ENCODE peak calls at places on chromosomes 13 and 19, in six cellular contexts. L, A, Z, T, P and R are unnamed samples.

GRCh38 chr19:3387645-3388589 is 21.5 kb downstream of the NFIC start:
- DNase-seq in L (peak), A (peak), Z (peak), T (no peak), P (peak), R (peak)

GRCh38 chr19:35031072-35031881 is 1.0 kb downstream of the SCN1B start:
- DNase-seq in L (peak), A (peak), Z (no peak), T (peak), P (peak), R (peak)

GRCh38 chr19:870963-871401 is 11.5 kb downstream of the CFD start:
- DNase-seq in L (peak), A (peak), Z (no peak), T (no peak), P (peak), R (no peak)

GRCh38 chr13:106433066-106433465 is 102.4 kb downstream of the EFNB2 start:
- DNase-seq in L (no peak), A (no peak), Z (no peak), T (no peak), P (no peak), R (peak)

GRCh38 chr13:71787461-71787860 is 79.5 kb downstream of the DACH1 start:
- DNase-seq in L (no peak), A (no peak), Z (peak), T (no peak), P (no peak), R (no peak)

GRCh38 chr13:107209811-107210210 is 641.9 kb upstream of the ARGLU1 start:
- DNase-seq in L (peak), A (no peak), Z (no peak), T (no peak), P (no peak), R (peak)

GRCh38 chr13:36294061-36294460 is 3.6 kb downstream of the CCDC169 start:
- DNase-seq in L (no peak), A (no peak), Z (no peak), T (no peak), P (no peak), R (no peak)

GRCh38 chr13:68987585-68987984 is 1120.0 kb upstream of the ATXN8OS start:
- DNase-seq in L (no peak), A (no peak), Z (no peak), T (no peak), P (no peak), R (no peak)

GRCh38 chr19:7224205-7224833 is 69.9 kb downstream of the INSR start:
- DNase-seq in L (peak), A (no peak), Z (no peak), T (no peak), P (no peak), R (peak)

GRCh38 chr13:44146162-44146561 is 227.5 kb upstream of the SERP2 start:
- DNase-seq in L (no peak), A (no peak), Z (no peak), T (no peak), P (no peak), R (no peak)

GRCh38 chr19:54653181-54653809 is 9.5 kb upstream of the LILRB4 start:
- DNase-seq in L (peak), A (no peak), Z (no peak), T (no peak), P (no peak), R (peak)

GRCh38 chr19:17289489-17289888 is 7.8 kb downstream of the ANKLE1 start:
- DNase-seq in L (peak), A (peak), Z (peak), T (peak), P (peak), R (peak)

GRCh38 chr13:101267656-101268055 is 148.7 kb downstream of the NALCN start:
- DNase-seq in L (no peak), A (no peak), Z (no peak), T (no peak), P (no peak), R (no peak)

GRCh38 chr13:81480634-81481033 is 1139.7 kb upstream of the SPRY2 start:
- DNase-seq in L (no peak), A (no peak), Z (peak), T (no peak), P (no peak), R (no peak)

GRCh38 chr19:9565900-9566705 is 18.2 kb downstream of the ZNF121 start:
- DNase-seq in L (peak), A (no peak), Z (no peak), T (no peak), P (no peak), R (peak)

GRCh38 chr13:102758842-102759241 is 14.7 kb downstream of the TEX30 start:
- DNase-seq in L (no peak), A (no peak), Z (no peak), T (no peak), P (no peak), R (no peak)

GRCh38 chr13:20769091-20769490 is 4.7 kb downstream of the EEF1AKMT1 start:
- DNase-seq in L (no peak), A (no peak), Z (no peak), T (no peak), P (no peak), R (no peak)

GRCh38 chr19:6279931-6280591 is at the start of gene MLLT1:
- DNase-seq in L (peak), A (peak), Z (peak), T (peak), P (peak), R (peak)

GRCh38 chr19:31992750-31993149 is 352.7 kb upstream of the ZNF507 start:
- DNase-seq in L (no peak), A (no peak), Z (no peak), T (no peak), P (no peak), R (no peak)

GRCh38 chr13:47945738-47946137 is 55.3 kb downstream of the SUCLA2 start:
- DNase-seq in L (peak), A (no peak), Z (peak), T (no peak), P (no peak), R (peak)

GRCh38 chr19:51339687-51340656 is 2.0 kb downstream of the VSIG10L start:
- DNase-seq in L (peak), A (peak), Z (peak), T (peak), P (peak), R (peak)

GRCh38 chr19:35712529-35712909 is 5.3 kb upstream of the KMT2B start:
- DNase-seq in L (no peak), A (no peak), Z (no peak), T (no peak), P (no peak), R (no peak)

GRCh38 chr13:80473695-80474094 is 132.8 kb upstream of the SPRY2 start:
- DNase-seq in L (peak), A (no peak), Z (peak), T (no peak), P (no peak), R (peak)

GRCh38 chr13:73215807-73216206 is 157.0 kb downstream of the KLF5 start:
- DNase-seq in L (no peak), A (no peak), Z (no peak), T (no peak), P (no peak), R (peak)

GRCh38 chr13:33639158-33639557 is 178.8 kb upstream of the RFC3 start:
- DNase-seq in L (peak), A (peak), Z (peak), T (no peak), P (no peak), R (peak)

GRCh38 chr19:41427647-41428480 is 690 bp upstream of the B3GNT8 start:
- DNase-seq in L (peak), A (no peak), Z (peak), T (peak), P (peak), R (no peak)

GRCh38 chr19:41425174-41426115 is 1.7 kb downstream of the B3GNT8 start:
- DNase-seq in L (no peak), A (no peak), Z (no peak), T (no peak), P (no peak), R (no peak)

GRCh38 chr19:41424335-41425173 is 2.6 kb downstream of the B3GNT8 start:
- DNase-seq in L (no peak), A (no peak), Z (no peak), T (no peak), P (no peak), R (no peak)

GRCh38 chr19:41426952-41427646 is at the start of gene B3GNT8:
- DNase-seq in L (peak), A (peak), Z (peak), T (peak), P (peak), R (peak)

GRCh38 chr19:41426116-41426841 is 895 bp downstream of the B3GNT8 start:
- DNase-seq in L (no peak), A (no peak), Z (no peak), T (no peak), P (peak), R (no peak)
- H3K4me3 ChIP-seq in L (no peak), A (peak), Z (peak), T (no peak), P (peak), R (peak)

DNA sequence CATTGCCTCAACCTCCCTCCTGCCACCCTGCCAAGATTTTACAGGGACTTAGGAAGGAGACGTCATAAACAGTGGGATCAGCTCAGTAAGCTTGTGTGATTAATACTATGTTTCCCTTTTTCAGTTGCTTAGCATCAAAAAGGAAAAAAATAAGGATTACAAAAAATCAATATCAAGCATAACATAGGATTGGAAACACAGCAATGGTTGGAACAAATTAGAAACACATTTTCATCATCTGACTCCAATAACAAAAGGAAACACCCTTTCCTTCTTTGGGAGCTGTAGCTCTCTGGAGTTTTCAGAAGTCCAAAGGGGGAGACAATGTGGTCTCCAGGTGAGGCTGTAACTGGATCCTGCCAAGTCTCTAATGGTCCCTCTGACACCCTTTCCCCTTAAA is 233.4 kb downstream of the B3GLCT start:
- DNase-seq in L (no peak), A (no peak), Z (no peak), T (no peak), P (no peak), R (no peak)
- TF ChIP-seq CTCF in L (no peak), A (no peak), Z (no peak), T (no peak), P (no peak), R (no peak)

DNA sequence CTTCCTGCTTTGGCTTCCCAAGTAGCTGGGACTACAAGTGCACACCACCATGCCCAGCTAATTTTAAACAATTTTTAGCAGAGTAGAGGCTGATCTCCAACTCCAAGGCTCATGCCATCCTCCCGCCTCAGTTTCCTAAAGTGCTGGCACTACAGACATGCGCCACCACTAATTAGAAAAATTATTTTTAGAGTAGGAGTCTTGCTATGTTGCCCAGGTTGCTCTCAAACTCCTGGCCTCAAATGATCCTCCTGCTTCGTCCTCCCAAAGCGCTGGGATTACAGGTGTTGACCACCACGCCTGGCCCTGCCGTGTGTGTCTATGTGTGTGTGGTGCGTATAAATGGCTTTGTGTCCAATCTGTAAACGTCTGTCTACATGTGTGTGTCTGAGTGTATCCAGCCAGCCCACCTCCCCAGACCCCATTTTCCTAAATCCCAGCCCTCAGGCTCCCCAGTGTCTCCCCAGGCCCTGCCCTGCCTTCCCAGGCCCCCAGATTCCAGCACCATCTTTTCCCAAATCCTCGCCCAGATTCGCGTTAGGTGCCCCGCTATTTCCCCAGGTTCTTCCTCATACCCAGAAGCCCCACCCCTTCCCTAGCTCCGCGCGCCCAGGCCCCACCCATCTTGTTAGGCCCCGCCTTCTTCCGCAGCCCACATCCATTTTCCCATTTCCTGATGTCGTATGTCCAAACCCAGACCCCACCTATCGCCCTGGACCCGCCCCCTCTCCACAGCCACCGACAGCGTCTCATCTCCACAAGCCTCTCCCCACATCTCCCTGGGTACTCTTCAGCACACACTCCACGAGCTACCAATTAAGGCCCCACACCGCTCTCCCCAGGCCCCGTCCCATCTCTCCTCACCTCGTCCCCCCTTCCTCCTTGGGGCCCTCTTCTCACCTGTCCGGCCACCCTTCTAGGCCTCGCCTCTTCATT is 24.9 kb downstream of the SLC8A2 start:
- DNase-seq in L (no peak), A (no peak), Z (peak), T (peak), P (no peak), R (peak)
- H3K4me3 ChIP-seq in L (no peak), A (peak), Z (no peak), T (peak), P (no peak), R (no peak)

GRCh38 chr13:46614582-46614981 is 61.6 kb downstream of the LRCH1 start:
- DNase-seq in L (peak), A (no peak), Z (no peak), T (no peak), P (no peak), R (peak)
- TF ChIP-seq CTCF in L (no peak), A (no peak), Z (no peak), T (no peak), P (peak), R (peak)

GRCh38 chr13:52405369-52405766 is 604 bp downstream of the THSD1 start:
- DNase-seq in L (no peak), A (peak), Z (no peak), T (peak), P (no peak), R (peak)
- H3K4me3 ChIP-seq in L (peak), A (peak), Z (peak), T (peak), P (peak), R (peak)

DNA sequence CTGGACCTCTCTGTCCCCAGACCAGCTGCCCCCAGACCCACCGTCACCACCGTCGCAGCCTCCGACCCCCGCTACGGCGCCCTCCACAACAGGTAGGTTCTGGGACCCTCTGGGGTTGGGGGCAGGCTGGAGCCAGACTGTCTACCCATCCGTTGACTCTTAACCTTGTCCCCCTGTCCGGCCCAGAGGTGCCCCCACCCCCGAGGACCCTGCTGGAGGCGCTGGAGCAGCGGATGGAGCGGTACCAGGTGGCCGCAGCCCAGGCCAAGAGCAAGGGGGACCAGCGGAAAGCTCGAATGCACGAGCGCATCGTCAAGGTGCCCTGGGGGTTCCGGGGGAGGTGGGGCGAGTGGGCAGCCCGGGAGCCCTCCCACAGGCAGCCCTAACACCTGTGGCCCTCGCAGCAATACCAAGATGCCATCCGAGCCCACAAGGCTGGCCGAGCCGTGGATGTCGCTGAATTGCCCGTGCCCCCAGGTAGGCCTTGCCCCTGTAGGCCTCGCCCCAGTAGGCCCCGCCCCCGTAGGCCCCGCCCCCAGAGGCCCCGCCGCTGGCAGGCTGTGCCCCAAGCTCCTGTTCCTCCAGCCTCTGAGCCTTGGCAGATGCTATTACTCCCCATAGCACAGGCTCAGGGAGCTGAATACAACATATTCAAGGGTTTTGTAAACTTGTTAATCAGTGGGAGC is 12.9 kb downstream of the CC2D1A start:
- DNase-seq in L (no peak), A (no peak), Z (no peak), T (no peak), P (no peak), R (no peak)
- TF ChIP-seq CTCF in L (no peak), A (no peak), Z (no peak), T (no peak), P (no peak), R (no peak)

GRCh38 chr13:40352385-40352778 is 314.1 kb downstream of the FOXO1 start:
- DNase-seq in L (peak), A (peak), Z (no peak), T (no peak), P (no peak), R (peak)
- H3K4me3 ChIP-seq in L (no peak), A (no peak), Z (no peak), T (no peak), P (no peak), R (no peak)